ENCODE peak calls at places on chromosomes 13 and 19, in seven cellular contexts. One of them, this sample, is unnamed.

GRCh38 chr19:18479964-18480723 is 41.7 kb downstream of the ELL start:
- DNase-seq in choroid plexus epithelial cell: peak
- DNase-seq in lung: no peak
- DNase-seq in tibial artery: peak
- DNase-seq in RWPE1: no peak
- DNase-seq in upper lobe of right lung: peak
- DNase-seq in esophagus squamous epithelium: no peak
- DNase-seq in this sample: peak

GRCh38 chr13:90732049-90732448 is 615.4 kb upstream of the MIR17HG start:
- DNase-seq in choroid plexus epithelial cell: no peak
- DNase-seq in lung: no peak
- DNase-seq in tibial artery: no peak
- DNase-seq in RWPE1: no peak
- DNase-seq in upper lobe of right lung: no peak
- DNase-seq in esophagus squamous epithelium: no peak
- DNase-seq in this sample: peak

GRCh38 chr13:91904005-91904404 is 505.6 kb downstream of the GPC5 start:
- DNase-seq in choroid plexus epithelial cell: peak
- DNase-seq in lung: no peak
- DNase-seq in tibial artery: no peak
- DNase-seq in RWPE1: no peak
- DNase-seq in upper lobe of right lung: no peak
- DNase-seq in esophagus squamous epithelium: no peak
- DNase-seq in this sample: no peak

GRCh38 chr13:73275163-73275562 is 216.4 kb downstream of the KLF5 start:
- DNase-seq in choroid plexus epithelial cell: no peak
- DNase-seq in lung: no peak
- DNase-seq in tibial artery: no peak
- DNase-seq in RWPE1: no peak
- DNase-seq in upper lobe of right lung: no peak
- DNase-seq in esophagus squamous epithelium: no peak
- DNase-seq in this sample: no peak

GRCh38 chr13:43388282-43389034 is 365.1 kb downstream of the DNAJC15 start:
- DNase-seq in choroid plexus epithelial cell: no peak
- DNase-seq in lung: no peak
- DNase-seq in tibial artery: no peak
- DNase-seq in RWPE1: peak
- DNase-seq in upper lobe of right lung: no peak
- DNase-seq in esophagus squamous epithelium: no peak
- DNase-seq in this sample: no peak

GRCh38 chr13:27057817-27058216 is 113.8 kb downstream of the USP12 start:
- DNase-seq in choroid plexus epithelial cell: no peak
- DNase-seq in lung: no peak
- DNase-seq in tibial artery: no peak
- DNase-seq in RWPE1: no peak
- DNase-seq in upper lobe of right lung: no peak
- DNase-seq in esophagus squamous epithelium: no peak
- DNase-seq in this sample: no peak

GRCh38 chr19:50567052-50567841 is 988 bp downstream of the LRRC4B start:
- DNase-seq in choroid plexus epithelial cell: no peak
- DNase-seq in lung: no peak
- DNase-seq in tibial artery: no peak
- DNase-seq in RWPE1: no peak
- DNase-seq in upper lobe of right lung: no peak
- DNase-seq in esophagus squamous epithelium: no peak
- DNase-seq in this sample: no peak

GRCh38 chr13:50437252-50437651 is 406.2 kb downstream of the DLEU7 start:
- DNase-seq in choroid plexus epithelial cell: no peak
- DNase-seq in lung: no peak
- DNase-seq in tibial artery: no peak
- DNase-seq in RWPE1: no peak
- DNase-seq in upper lobe of right lung: no peak
- DNase-seq in esophagus squamous epithelium: no peak
- DNase-seq in this sample: no peak

GRCh38 chr19:12665281-12665573 is 1.3 kb downstream of the MAN2B1 start:
- DNase-seq in choroid plexus epithelial cell: no peak
- DNase-seq in lung: peak
- DNase-seq in tibial artery: peak
- DNase-seq in RWPE1: no peak
- DNase-seq in upper lobe of right lung: peak
- DNase-seq in esophagus squamous epithelium: peak
- DNase-seq in this sample: no peak

GRCh38 chr19:6424190-6424938 is at the start of gene KHSRP:
- DNase-seq in choroid plexus epithelial cell: no peak
- DNase-seq in lung: no peak
- DNase-seq in tibial artery: no peak
- DNase-seq in RWPE1: peak
- DNase-seq in upper lobe of right lung: peak
- DNase-seq in esophagus squamous epithelium: no peak
- DNase-seq in this sample: peak

GRCh38 chr13:105276571-105276970 is 1258.9 kb downstream of the EFNB2 start:
- DNase-seq in choroid plexus epithelial cell: no peak
- DNase-seq in lung: no peak
- DNase-seq in tibial artery: no peak
- DNase-seq in RWPE1: no peak
- DNase-seq in upper lobe of right lung: no peak
- DNase-seq in esophagus squamous epithelium: no peak
- DNase-seq in this sample: no peak

GRCh38 chr19:3809881-3810707 is 23.9 kb upstream of the MATK start:
- DNase-seq in choroid plexus epithelial cell: no peak
- DNase-seq in lung: no peak
- DNase-seq in tibial artery: no peak
- DNase-seq in RWPE1: no peak
- DNase-seq in upper lobe of right lung: no peak
- DNase-seq in esophagus squamous epithelium: no peak
- DNase-seq in this sample: no peak

GRCh38 chr13:50393641-50394040 is 378.4 kb downstream of the KCNRG start:
- DNase-seq in choroid plexus epithelial cell: peak
- DNase-seq in lung: no peak
- DNase-seq in tibial artery: no peak
- DNase-seq in RWPE1: no peak
- DNase-seq in upper lobe of right lung: no peak
- DNase-seq in esophagus squamous epithelium: no peak
- DNase-seq in this sample: no peak

GRCh38 chr19:35136977-35137702 is 1.5 kb upstream of the FXYD1 start:
- DNase-seq in choroid plexus epithelial cell: no peak
- DNase-seq in lung: no peak
- DNase-seq in tibial artery: no peak
- DNase-seq in RWPE1: no peak
- DNase-seq in upper lobe of right lung: no peak
- DNase-seq in esophagus squamous epithelium: no peak
- DNase-seq in this sample: no peak

GRCh38 chr19:4365341-4365740 is 22.0 kb downstream of the MPND start:
- DNase-seq in choroid plexus epithelial cell: no peak
- DNase-seq in lung: no peak
- DNase-seq in tibial artery: no peak
- DNase-seq in RWPE1: no peak
- DNase-seq in upper lobe of right lung: no peak
- DNase-seq in esophagus squamous epithelium: no peak
- DNase-seq in this sample: no peak

GRCh38 chr13:108816381-108816780 is 187.0 kb downstream of the MYO16 start:
- DNase-seq in choroid plexus epithelial cell: peak
- DNase-seq in lung: no peak
- DNase-seq in tibial artery: no peak
- DNase-seq in RWPE1: no peak
- DNase-seq in upper lobe of right lung: no peak
- DNase-seq in esophagus squamous epithelium: no peak
- DNase-seq in this sample: no peak

GRCh38 chr13:83449666-83450395 is 432.4 kb downstream of the SLITRK1 start:
- DNase-seq in choroid plexus epithelial cell: peak
- DNase-seq in lung: no peak
- DNase-seq in tibial artery: no peak
- DNase-seq in RWPE1: peak
- DNase-seq in upper lobe of right lung: no peak
- DNase-seq in esophagus squamous epithelium: no peak
- DNase-seq in this sample: peak

GRCh38 chr13:29428310-29428991 is 167.0 kb downstream of the SLC7A1 start:
- DNase-seq in choroid plexus epithelial cell: peak
- DNase-seq in lung: no peak
- DNase-seq in tibial artery: no peak
- DNase-seq in RWPE1: peak
- DNase-seq in upper lobe of right lung: no peak
- DNase-seq in esophagus squamous epithelium: no peak
- DNase-seq in this sample: peak

GRCh38 chr13:99661791-99662190 is 160.5 kb downstream of the TM9SF2 start:
- DNase-seq in choroid plexus epithelial cell: no peak
- DNase-seq in lung: no peak
- DNase-seq in tibial artery: no peak
- DNase-seq in RWPE1: no peak
- DNase-seq in upper lobe of right lung: no peak
- DNase-seq in esophagus squamous epithelium: no peak
- DNase-seq in this sample: no peak
- TF ChIP-seq CTCF in choroid plexus epithelial cell: no peak
- TF ChIP-seq CTCF in lung: no peak
- TF ChIP-seq CTCF in tibial artery: no peak
- TF ChIP-seq CTCF in RWPE1: no peak
- TF ChIP-seq CTCF in upper lobe of right lung: no peak
- TF ChIP-seq CTCF in esophagus squamous epithelium: no peak
- TF ChIP-seq CTCF in this sample: no peak

GRCh38 chr19:48338802-48339660 is 13.7 kb downstream of the EMP3 start:
- DNase-seq in choroid plexus epithelial cell: no peak
- DNase-seq in lung: no peak
- DNase-seq in tibial artery: no peak
- DNase-seq in RWPE1: no peak
- DNase-seq in upper lobe of right lung: no peak
- DNase-seq in esophagus squamous epithelium: no peak
- DNase-seq in this sample: no peak
- TF ChIP-seq CTCF in choroid plexus epithelial cell: no peak
- TF ChIP-seq CTCF in lung: no peak
- TF ChIP-seq CTCF in tibial artery: no peak
- TF ChIP-seq CTCF in RWPE1: no peak
- TF ChIP-seq CTCF in upper lobe of right lung: no peak
- TF ChIP-seq CTCF in esophagus squamous epithelium: no peak
- TF ChIP-seq CTCF in this sample: no peak

GRCh38 chr19:57886046-57886445 is 2.8 kb downstream of the ZNF814 start:
- DNase-seq in choroid plexus epithelial cell: no peak
- DNase-seq in lung: no peak
- DNase-seq in tibial artery: no peak
- DNase-seq in RWPE1: no peak
- DNase-seq in upper lobe of right lung: no peak
- DNase-seq in esophagus squamous epithelium: no peak
- DNase-seq in this sample: no peak

GRCh38 chr19:57887195-57887941 is 1.5 kb downstream of the ZNF814 start:
- DNase-seq in choroid plexus epithelial cell: peak
- DNase-seq in lung: no peak
- DNase-seq in tibial artery: no peak
- DNase-seq in RWPE1: no peak
- DNase-seq in upper lobe of right lung: no peak
- DNase-seq in esophagus squamous epithelium: no peak
- DNase-seq in this sample: no peak

GRCh38 chr19:57888107-57888493 is 737 bp downstream of the ZNF814 start:
- DNase-seq in choroid plexus epithelial cell: no peak
- DNase-seq in lung: no peak
- DNase-seq in tibial artery: no peak
- DNase-seq in RWPE1: no peak
- DNase-seq in upper lobe of right lung: no peak
- DNase-seq in esophagus squamous epithelium: no peak
- DNase-seq in this sample: no peak

DNA sequence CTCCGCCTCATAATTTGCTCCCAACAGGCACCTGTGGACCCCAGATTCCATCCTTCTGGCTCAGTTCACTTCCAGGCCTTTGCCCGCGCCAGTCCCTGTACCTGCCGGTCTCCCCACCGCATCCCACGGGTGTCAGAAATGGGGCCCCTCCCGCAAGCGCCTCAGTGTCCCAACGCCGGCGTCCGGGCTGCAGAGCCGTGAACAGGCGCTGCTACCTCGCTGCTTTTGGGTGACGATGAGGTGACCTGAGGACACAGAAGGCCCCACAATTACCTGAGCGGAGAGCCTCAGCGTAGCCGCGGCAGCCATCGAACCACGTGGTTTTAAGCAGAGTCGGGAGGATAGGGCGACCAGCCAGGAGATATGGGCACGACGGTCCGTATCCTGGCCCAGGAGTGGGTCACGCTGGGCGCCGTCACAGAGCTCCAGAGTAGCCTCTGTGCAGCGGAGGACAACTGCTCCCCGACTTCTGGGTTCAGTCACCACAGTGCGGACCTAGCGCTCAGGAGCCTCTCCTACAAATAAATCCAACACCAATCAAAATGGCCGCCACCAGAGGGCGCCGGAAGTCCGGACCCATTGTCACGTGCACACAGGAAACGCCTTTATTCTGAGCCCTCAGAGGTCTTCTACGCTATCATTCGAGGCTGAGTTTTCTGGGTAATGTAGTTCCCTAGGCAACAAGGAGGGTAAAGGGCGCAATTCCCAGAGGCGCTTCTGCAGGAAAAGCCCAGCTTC is at the start of gene ZNF814:
- DNase-seq in choroid plexus epithelial cell: peak
- DNase-seq in lung: peak
- DNase-seq in tibial artery: peak
- DNase-seq in RWPE1: peak
- DNase-seq in upper lobe of right lung: peak
- DNase-seq in esophagus squamous epithelium: peak
- DNase-seq in this sample: no peak
- TF ChIP-seq CTCF in choroid plexus epithelial cell: peak
- TF ChIP-seq CTCF in lung: no peak
- TF ChIP-seq CTCF in tibial artery: no peak
- TF ChIP-seq CTCF in RWPE1: no peak
- TF ChIP-seq CTCF in upper lobe of right lung: peak
- TF ChIP-seq CTCF in esophagus squamous epithelium: peak
- TF ChIP-seq CTCF in this sample: peak

GRCh38 chr19:22257916-22258315 is 28.3 kb upstream of the ZNF729 start:
- DNase-seq in choroid plexus epithelial cell: no peak
- DNase-seq in lung: no peak
- DNase-seq in tibial artery: no peak
- DNase-seq in RWPE1: no peak
- DNase-seq in upper lobe of right lung: no peak
- DNase-seq in esophagus squamous epithelium: no peak
- DNase-seq in this sample: no peak
- TF ChIP-seq CTCF in choroid plexus epithelial cell: no peak
- TF ChIP-seq CTCF in lung: no peak
- TF ChIP-seq CTCF in tibial artery: no peak
- TF ChIP-seq CTCF in RWPE1: no peak
- TF ChIP-seq CTCF in upper lobe of right lung: no peak
- TF ChIP-seq CTCF in esophagus squamous epithelium: no peak
- TF ChIP-seq CTCF in this sample: no peak

GRCh38 chr13:85900521-85900920 is 101.3 kb upstream of the SLITRK6 start:
- DNase-seq in choroid plexus epithelial cell: no peak
- DNase-seq in lung: no peak
- DNase-seq in tibial artery: no peak
- DNase-seq in RWPE1: no peak
- DNase-seq in upper lobe of right lung: no peak
- DNase-seq in esophagus squamous epithelium: no peak
- DNase-seq in this sample: no peak

GRCh38 chr13:85896516-85897450 is 97.6 kb upstream of the SLITRK6 start:
- DNase-seq in choroid plexus epithelial cell: peak
- DNase-seq in lung: no peak
- DNase-seq in tibial artery: no peak
- DNase-seq in RWPE1: peak
- DNase-seq in upper lobe of right lung: no peak
- DNase-seq in esophagus squamous epithelium: no peak
- DNase-seq in this sample: no peak
- TF ChIP-seq CTCF in choroid plexus epithelial cell: peak
- TF ChIP-seq CTCF in lung: no peak
- TF ChIP-seq CTCF in tibial artery: no peak
- TF ChIP-seq CTCF in RWPE1: no peak
- TF ChIP-seq CTCF in upper lobe of right lung: no peak
- TF ChIP-seq CTCF in esophagus squamous epithelium: no peak
- TF ChIP-seq CTCF in this sample: no peak

GRCh38 chr13:102948006-102948405 is 102.2 kb downstream of the ERCC5 start:
- DNase-seq in choroid plexus epithelial cell: peak
- DNase-seq in lung: no peak
- DNase-seq in tibial artery: no peak
- DNase-seq in RWPE1: no peak
- DNase-seq in upper lobe of right lung: no peak
- DNase-seq in esophagus squamous epithelium: no peak
- DNase-seq in this sample: no peak
- TF ChIP-seq CTCF in choroid plexus epithelial cell: no peak
- TF ChIP-seq CTCF in lung: no peak
- TF ChIP-seq CTCF in tibial artery: no peak
- TF ChIP-seq CTCF in RWPE1: no peak
- TF ChIP-seq CTCF in upper lobe of right lung: no peak
- TF ChIP-seq CTCF in esophagus squamous epithelium: peak
- TF ChIP-seq CTCF in this sample: no peak

This sample was measured in MCF 10A.